ENCODE peak calls at places on chromosomes 5 and 9, in nine cellular contexts. One of them, this sample, is unnamed.

GRCh38 chr5:53503819-53504218 is 23.4 kb downstream of the FST start:
- DNase-seq in stimulated activated CD8-positive, alpha-beta memory T cell treated with anti-CD3 and anti-CD28 coated beads, Interleukin-4, amount 100 ng/mL, for 24 hours: no peak
- DNase-seq in KG1: no peak
- DNase-seq in NCI-H345: no peak
- DNase-seq in activated T-cell treated with anti-CD3 and anti-CD28 coated beads for 1 hour: no peak
- DNase-seq in foreskin fibroblast: no peak
- DNase-seq in activated CD8-positive, alpha-beta memory T cell treated with anti-CD3 and anti-CD28 coated beads for 24 hours: no peak
- DNase-seq in stimulated activated CD4-positive, alpha-beta T cell treated with anti-CD3 and anti-CD28 coated beads, Interleukin-2, amount 100 ng/mL, for 48 hours: no peak
- DNase-seq in AML-193: no peak
- DNase-seq in this sample: no peak

GRCh38 chr9:69811329-69811989 is 9.2 kb upstream of the CFAP95 start:
- DNase-seq in stimulated activated CD8-positive, alpha-beta memory T cell treated with anti-CD3 and anti-CD28 coated beads, Interleukin-4, amount 100 ng/mL, for 24 hours: no peak
- DNase-seq in KG1: no peak
- DNase-seq in NCI-H345: no peak
- DNase-seq in activated T-cell treated with anti-CD3 and anti-CD28 coated beads for 1 hour: no peak
- DNase-seq in foreskin fibroblast: no peak
- DNase-seq in activated CD8-positive, alpha-beta memory T cell treated with anti-CD3 and anti-CD28 coated beads for 24 hours: no peak
- DNase-seq in stimulated activated CD4-positive, alpha-beta T cell treated with anti-CD3 and anti-CD28 coated beads, Interleukin-2, amount 100 ng/mL, for 48 hours: no peak
- DNase-seq in AML-193: peak
- DNase-seq in this sample: no peak

GRCh38 chr5:147426928-147427327 is 82.9 kb downstream of the DPYSL3 start:
- DNase-seq in stimulated activated CD8-positive, alpha-beta memory T cell treated with anti-CD3 and anti-CD28 coated beads, Interleukin-4, amount 100 ng/mL, for 24 hours: no peak
- DNase-seq in KG1: no peak
- DNase-seq in NCI-H345: no peak
- DNase-seq in activated T-cell treated with anti-CD3 and anti-CD28 coated beads for 1 hour: no peak
- DNase-seq in foreskin fibroblast: no peak
- DNase-seq in activated CD8-positive, alpha-beta memory T cell treated with anti-CD3 and anti-CD28 coated beads for 24 hours: no peak
- DNase-seq in stimulated activated CD4-positive, alpha-beta T cell treated with anti-CD3 and anti-CD28 coated beads, Interleukin-2, amount 100 ng/mL, for 48 hours: no peak
- DNase-seq in AML-193: no peak
- DNase-seq in this sample: no peak

GRCh38 chr9:130053504-130054427 is at the start of gene GPR107:
- DNase-seq in stimulated activated CD8-positive, alpha-beta memory T cell treated with anti-CD3 and anti-CD28 coated beads, Interleukin-4, amount 100 ng/mL, for 24 hours: peak
- DNase-seq in KG1: no peak
- DNase-seq in NCI-H345: peak
- DNase-seq in activated T-cell treated with anti-CD3 and anti-CD28 coated beads for 1 hour: peak
- DNase-seq in foreskin fibroblast: peak
- DNase-seq in activated CD8-positive, alpha-beta memory T cell treated with anti-CD3 and anti-CD28 coated beads for 24 hours: peak
- DNase-seq in stimulated activated CD4-positive, alpha-beta T cell treated with anti-CD3 and anti-CD28 coated beads, Interleukin-2, amount 100 ng/mL, for 48 hours: peak
- DNase-seq in AML-193: peak
- DNase-seq in this sample: peak

GRCh38 chr9:72524820-72525539 is 3.6 kb downstream of the TMC1 start:
- DNase-seq in stimulated activated CD8-positive, alpha-beta memory T cell treated with anti-CD3 and anti-CD28 coated beads, Interleukin-4, amount 100 ng/mL, for 24 hours: no peak
- DNase-seq in KG1: no peak
- DNase-seq in NCI-H345: no peak
- DNase-seq in activated T-cell treated with anti-CD3 and anti-CD28 coated beads for 1 hour: no peak
- DNase-seq in foreskin fibroblast: peak
- DNase-seq in activated CD8-positive, alpha-beta memory T cell treated with anti-CD3 and anti-CD28 coated beads for 24 hours: no peak
- DNase-seq in stimulated activated CD4-positive, alpha-beta T cell treated with anti-CD3 and anti-CD28 coated beads, Interleukin-2, amount 100 ng/mL, for 48 hours: no peak
- DNase-seq in AML-193: no peak
- DNase-seq in this sample: no peak

GRCh38 chr5:132467292-132467984 is 23.1 kb downstream of the IRF1 start:
- DNase-seq in stimulated activated CD8-positive, alpha-beta memory T cell treated with anti-CD3 and anti-CD28 coated beads, Interleukin-4, amount 100 ng/mL, for 24 hours: no peak
- DNase-seq in KG1: no peak
- DNase-seq in NCI-H345: no peak
- DNase-seq in activated T-cell treated with anti-CD3 and anti-CD28 coated beads for 1 hour: no peak
- DNase-seq in foreskin fibroblast: no peak
- DNase-seq in activated CD8-positive, alpha-beta memory T cell treated with anti-CD3 and anti-CD28 coated beads for 24 hours: no peak
- DNase-seq in stimulated activated CD4-positive, alpha-beta T cell treated with anti-CD3 and anti-CD28 coated beads, Interleukin-2, amount 100 ng/mL, for 48 hours: no peak
- DNase-seq in AML-193: peak
- DNase-seq in this sample: peak

GRCh38 chr5:31119938-31120641 is 73.4 kb upstream of the CDH6 start:
- DNase-seq in stimulated activated CD8-positive, alpha-beta memory T cell treated with anti-CD3 and anti-CD28 coated beads, Interleukin-4, amount 100 ng/mL, for 24 hours: no peak
- DNase-seq in KG1: no peak
- DNase-seq in NCI-H345: no peak
- DNase-seq in activated T-cell treated with anti-CD3 and anti-CD28 coated beads for 1 hour: no peak
- DNase-seq in foreskin fibroblast: no peak
- DNase-seq in activated CD8-positive, alpha-beta memory T cell treated with anti-CD3 and anti-CD28 coated beads for 24 hours: no peak
- DNase-seq in stimulated activated CD4-positive, alpha-beta T cell treated with anti-CD3 and anti-CD28 coated beads, Interleukin-2, amount 100 ng/mL, for 48 hours: no peak
- DNase-seq in AML-193: no peak
- DNase-seq in this sample: no peak

GRCh38 chr5:5721881-5722280 is 299.4 kb downstream of the ICE1 start:
- DNase-seq in stimulated activated CD8-positive, alpha-beta memory T cell treated with anti-CD3 and anti-CD28 coated beads, Interleukin-4, amount 100 ng/mL, for 24 hours: no peak
- DNase-seq in KG1: no peak
- DNase-seq in NCI-H345: no peak
- DNase-seq in activated T-cell treated with anti-CD3 and anti-CD28 coated beads for 1 hour: no peak
- DNase-seq in foreskin fibroblast: no peak
- DNase-seq in activated CD8-positive, alpha-beta memory T cell treated with anti-CD3 and anti-CD28 coated beads for 24 hours: no peak
- DNase-seq in stimulated activated CD4-positive, alpha-beta T cell treated with anti-CD3 and anti-CD28 coated beads, Interleukin-2, amount 100 ng/mL, for 48 hours: no peak
- DNase-seq in AML-193: no peak
- DNase-seq in this sample: no peak

GRCh38 chr5:135034963-135035677 is 1.1 kb upstream of the PITX1 start:
- DNase-seq in stimulated activated CD8-positive, alpha-beta memory T cell treated with anti-CD3 and anti-CD28 coated beads, Interleukin-4, amount 100 ng/mL, for 24 hours: no peak
- DNase-seq in KG1: no peak
- DNase-seq in NCI-H345: peak
- DNase-seq in activated T-cell treated with anti-CD3 and anti-CD28 coated beads for 1 hour: no peak
- DNase-seq in foreskin fibroblast: no peak
- DNase-seq in activated CD8-positive, alpha-beta memory T cell treated with anti-CD3 and anti-CD28 coated beads for 24 hours: no peak
- DNase-seq in stimulated activated CD4-positive, alpha-beta T cell treated with anti-CD3 and anti-CD28 coated beads, Interleukin-2, amount 100 ng/mL, for 48 hours: no peak
- DNase-seq in AML-193: no peak
- DNase-seq in this sample: no peak

GRCh38 chr5:171483453-171484177 is 64.2 kb downstream of the FGF18 start:
- DNase-seq in stimulated activated CD8-positive, alpha-beta memory T cell treated with anti-CD3 and anti-CD28 coated beads, Interleukin-4, amount 100 ng/mL, for 24 hours: no peak
- DNase-seq in KG1: no peak
- DNase-seq in NCI-H345: no peak
- DNase-seq in activated T-cell treated with anti-CD3 and anti-CD28 coated beads for 1 hour: no peak
- DNase-seq in foreskin fibroblast: no peak
- DNase-seq in activated CD8-positive, alpha-beta memory T cell treated with anti-CD3 and anti-CD28 coated beads for 24 hours: no peak
- DNase-seq in stimulated activated CD4-positive, alpha-beta T cell treated with anti-CD3 and anti-CD28 coated beads, Interleukin-2, amount 100 ng/mL, for 48 hours: no peak
- DNase-seq in AML-193: no peak
- DNase-seq in this sample: no peak

GRCh38 chr5:147369742-147370374 is 135.0 kb downstream of the STK32A start:
- DNase-seq in stimulated activated CD8-positive, alpha-beta memory T cell treated with anti-CD3 and anti-CD28 coated beads, Interleukin-4, amount 100 ng/mL, for 24 hours: no peak
- DNase-seq in KG1: no peak
- DNase-seq in NCI-H345: peak
- DNase-seq in activated T-cell treated with anti-CD3 and anti-CD28 coated beads for 1 hour: no peak
- DNase-seq in foreskin fibroblast: no peak
- DNase-seq in activated CD8-positive, alpha-beta memory T cell treated with anti-CD3 and anti-CD28 coated beads for 24 hours: no peak
- DNase-seq in stimulated activated CD4-positive, alpha-beta T cell treated with anti-CD3 and anti-CD28 coated beads, Interleukin-2, amount 100 ng/mL, for 48 hours: no peak
- DNase-seq in AML-193: peak
- DNase-seq in this sample: no peak

GRCh38 chr9:23483566-23483965 is 342.5 kb downstream of the ELAVL2 start:
- DNase-seq in stimulated activated CD8-positive, alpha-beta memory T cell treated with anti-CD3 and anti-CD28 coated beads, Interleukin-4, amount 100 ng/mL, for 24 hours: no peak
- DNase-seq in KG1: no peak
- DNase-seq in NCI-H345: no peak
- DNase-seq in activated T-cell treated with anti-CD3 and anti-CD28 coated beads for 1 hour: no peak
- DNase-seq in foreskin fibroblast: no peak
- DNase-seq in activated CD8-positive, alpha-beta memory T cell treated with anti-CD3 and anti-CD28 coated beads for 24 hours: no peak
- DNase-seq in stimulated activated CD4-positive, alpha-beta T cell treated with anti-CD3 and anti-CD28 coated beads, Interleukin-2, amount 100 ng/mL, for 48 hours: no peak
- DNase-seq in AML-193: no peak
- DNase-seq in this sample: no peak

GRCh38 chr5:3594514-3595101 is 1.0 kb upstream of the IRX1 start:
- DNase-seq in stimulated activated CD8-positive, alpha-beta memory T cell treated with anti-CD3 and anti-CD28 coated beads, Interleukin-4, amount 100 ng/mL, for 24 hours: no peak
- DNase-seq in KG1: no peak
- DNase-seq in NCI-H345: peak
- DNase-seq in activated T-cell treated with anti-CD3 and anti-CD28 coated beads for 1 hour: no peak
- DNase-seq in foreskin fibroblast: peak
- DNase-seq in activated CD8-positive, alpha-beta memory T cell treated with anti-CD3 and anti-CD28 coated beads for 24 hours: no peak
- DNase-seq in stimulated activated CD4-positive, alpha-beta T cell treated with anti-CD3 and anti-CD28 coated beads, Interleukin-2, amount 100 ng/mL, for 48 hours: no peak
- DNase-seq in AML-193: no peak
- DNase-seq in this sample: no peak

GRCh38 chr5:173235499-173236394 is 741 bp upstream of the NKX2-5 start:
- DNase-seq in stimulated activated CD8-positive, alpha-beta memory T cell treated with anti-CD3 and anti-CD28 coated beads, Interleukin-4, amount 100 ng/mL, for 24 hours: no peak
- DNase-seq in KG1: no peak
- DNase-seq in NCI-H345: no peak
- DNase-seq in activated T-cell treated with anti-CD3 and anti-CD28 coated beads for 1 hour: no peak
- DNase-seq in foreskin fibroblast: no peak
- DNase-seq in activated CD8-positive, alpha-beta memory T cell treated with anti-CD3 and anti-CD28 coated beads for 24 hours: peak
- DNase-seq in stimulated activated CD4-positive, alpha-beta T cell treated with anti-CD3 and anti-CD28 coated beads, Interleukin-2, amount 100 ng/mL, for 48 hours: no peak
- DNase-seq in AML-193: no peak
- DNase-seq in this sample: no peak